ENCODE peak calls at places on chromosomes 11 and 22, in seven cellular contexts. F is H1, Q is IMR-90, C is endothelial cell of umbilical vein, W is endodermal cell, Y is neural progenitor cell, U is fibroblast of lung. O is an unnamed sample.

GRCh38 chr11:59644528-59644927 is 24.3 kb downstream of the PATL1 start:
- DNase-seq in F (no peak), Q (no peak), C (no peak), W (no peak), Y (no peak), U (no peak), O (no peak)

GRCh38 chr22:20591660-20592310 is 84.4 kb downstream of the MED15 start:
- DNase-seq in F (peak), Q (peak), C (no peak), W (peak), Y (peak), U (peak), O (peak)

GRCh38 chr11:128841461-128842072 is 25.5 kb downstream of the KCNJ1 start:
- DNase-seq in F (no peak), Q (no peak), C (no peak), W (no peak), Y (no peak), U (no peak), O (no peak)

GRCh38 chr11:77968337-77968736 is 26.1 kb downstream of the INTS4 start:
- DNase-seq in F (no peak), Q (no peak), C (no peak), W (no peak), Y (no peak), U (no peak), O (no peak)

GRCh38 chr11:68503281-68503687 is 42.7 kb downstream of the PPP6R3 start:
- DNase-seq in F (no peak), Q (peak), C (peak), W (no peak), Y (no peak), U (peak), O (no peak)

GRCh38 chr11:10669258-10670033 is 24.1 kb downstream of the IRAG1 start:
- DNase-seq in F (no peak), Q (peak), C (peak), W (no peak), Y (no peak), U (peak), O (no peak)

GRCh38 chr11:1644601-1645356 is 15.2 kb downstream of the KRTAP5-5 start:
- DNase-seq in F (no peak), Q (no peak), C (no peak), W (no peak), Y (no peak), U (no peak), O (no peak)

GRCh38 chr11:88194990-88195389 is 19.7 kb upstream of the RAB38 start:
- DNase-seq in F (no peak), Q (no peak), C (no peak), W (no peak), Y (no peak), U (no peak), O (no peak)

GRCh38 chr11:76543006-76543703 is 98.3 kb downstream of the EMSY start:
- DNase-seq in F (no peak), Q (peak), C (no peak), W (no peak), Y (no peak), U (no peak), O (no peak)

GRCh38 chr11:6473481-6474422 is at the start of gene TRIM3:
- DNase-seq in F (peak), Q (peak), C (peak), W (peak), Y (peak), U (peak), O (peak)

GRCh38 chr11:72860592-72860991 is 46.4 kb downstream of the ATG16L2 start:
- DNase-seq in F (no peak), Q (no peak), C (no peak), W (no peak), Y (no peak), U (no peak), O (no peak)

GRCh38 chr11:76077575-76078150 is 128.6 kb downstream of the WNT11 start:
- DNase-seq in F (no peak), Q (peak), C (peak), W (no peak), Y (no peak), U (no peak), O (no peak)

GRCh38 chr11:48047616-48048015 is 67.3 kb downstream of the PTPRJ start:
- DNase-seq in F (no peak), Q (peak), C (no peak), W (no peak), Y (no peak), U (no peak), O (no peak)

GRCh38 chr11:1303196-1303821 is 6.1 kb downstream of the TOLLIP start:
- DNase-seq in F (no peak), Q (no peak), C (peak), W (peak), Y (peak), U (no peak), O (no peak)

GRCh38 chr11:108847288-108847687 is 182.4 kb downstream of the DDX10 start:
- DNase-seq in F (no peak), Q (no peak), C (no peak), W (no peak), Y (no peak), U (peak), O (no peak)

GRCh38 chr22:22681221-22681739 is 36.9 kb downstream of the GGTLC2 start:
- DNase-seq in F (no peak), Q (peak), C (no peak), W (no peak), Y (no peak), U (peak), O (no peak)

GRCh38 chr11:40130427-40130826 is 1329.0 kb downstream of the LRRC4C start:
- DNase-seq in F (no peak), Q (no peak), C (no peak), W (peak), Y (peak), U (no peak), O (no peak)

GRCh38 chr11:23620617-23621016 is 760.3 kb upstream of the CCDC179 start:
- DNase-seq in F (no peak), Q (peak), C (no peak), W (no peak), Y (no peak), U (no peak), O (no peak)

GRCh38 chr22:33110562-33111163 is 52.5 kb upstream of the SYN3 start:
- DNase-seq in F (no peak), Q (no peak), C (no peak), W (no peak), Y (no peak), U (no peak), O (no peak)

GRCh38 chr11:115721309-115722007 is 217.2 kb upstream of the CADM1 start:
- DNase-seq in F (no peak), Q (no peak), C (no peak), W (peak), Y (no peak), U (no peak), O (no peak)

GRCh38 chr22:43482310-43482625 is 70.5 kb downstream of the MPPED1 start:
- DNase-seq in F (no peak), Q (no peak), C (no peak), W (peak), Y (no peak), U (no peak), O (no peak)

GRCh38 chr11:103541186-103541795 is 432.1 kb downstream of the DYNC2H1 start:
- DNase-seq in F (no peak), Q (no peak), C (no peak), W (no peak), Y (no peak), U (no peak), O (no peak)

GRCh38 chr11:8689726-8690255 is 7.2 kb downstream of the RPL27A start:
- DNase-seq in F (no peak), Q (peak), C (no peak), W (peak), Y (no peak), U (no peak), O (no peak)

GRCh38 chr11:88414385-88414861 is 76.9 kb upstream of the CTSC start:
- DNase-seq in F (no peak), Q (peak), C (peak), W (no peak), Y (no peak), U (peak), O (no peak)

GRCh38 chr22:32693102-32693501 is 108.4 kb upstream of the TIMP3 start:
- DNase-seq in F (no peak), Q (no peak), C (no peak), W (no peak), Y (no peak), U (no peak), O (no peak)

DNA sequence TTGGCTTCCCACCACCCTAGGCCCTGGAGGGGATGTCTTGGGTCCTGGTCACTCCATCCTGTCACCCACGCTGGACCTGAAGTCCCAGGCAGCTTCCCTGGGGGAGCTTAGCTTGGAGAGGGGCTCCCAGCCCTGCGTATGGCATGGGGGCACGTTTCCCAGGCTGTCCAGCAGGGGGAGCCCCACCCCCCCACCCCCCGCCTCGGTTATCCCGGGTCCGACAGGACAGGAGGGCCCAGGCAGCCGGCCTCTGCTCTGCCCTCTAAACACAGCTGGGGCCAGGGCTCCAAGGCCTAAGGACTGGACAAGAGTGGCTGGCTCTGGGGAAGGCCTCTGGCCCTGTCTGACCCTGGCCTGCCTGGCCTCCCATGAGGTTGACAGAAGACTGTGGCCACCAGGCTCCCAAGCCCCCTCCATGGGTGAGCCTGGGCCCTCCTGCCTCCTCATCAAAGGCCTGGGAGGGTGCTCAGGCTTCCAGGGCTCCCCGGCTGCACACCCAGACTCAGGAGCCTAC is 104.8 kb downstream of the NECTIN1 start:
- DNase-seq in F (no peak), Q (no peak), C (no peak), W (peak), Y (peak), U (no peak), O (no peak)
- TF ChIP-seq CTCF in F (peak), Q (peak), C (peak), W (peak), Y (peak), U (peak), O (peak)

DNA sequence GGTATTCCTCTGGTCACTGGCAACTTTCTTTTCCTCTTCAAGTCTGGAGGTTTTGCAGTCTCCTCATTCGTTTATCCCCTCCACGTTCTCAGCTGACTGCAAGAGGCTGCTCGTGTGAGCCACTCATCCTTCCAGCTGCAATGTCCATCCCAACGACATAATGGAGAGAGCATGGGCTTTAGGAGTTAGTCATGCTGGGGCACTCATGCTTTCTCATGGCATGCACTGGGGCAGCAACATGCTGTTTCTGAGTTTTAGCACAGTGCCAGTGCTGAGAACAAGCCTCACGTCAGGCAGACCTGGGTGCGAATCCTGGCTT is 7.1 kb downstream of the DCPS start:
- DNase-seq in F (no peak), Q (peak), C (no peak), W (no peak), Y (no peak), U (no peak), O (no peak)
- H3K9ac ChIP-seq in F (no peak), Q (no peak), C (no peak), W (no peak), Y (no peak), U (no peak), O (no peak)

GRCh38 chr11:74403607-74404006 is 5.4 kb upstream of the PGM2L1 start:
- DNase-seq in F (no peak), Q (no peak), C (peak), W (no peak), Y (no peak), U (no peak), O (no peak)

GRCh38 chr11:74398244-74399159 is at the start of gene PGM2L1:
- DNase-seq in F (peak), Q (peak), C (peak), W (peak), Y (peak), U (peak), O (peak)

DNA sequence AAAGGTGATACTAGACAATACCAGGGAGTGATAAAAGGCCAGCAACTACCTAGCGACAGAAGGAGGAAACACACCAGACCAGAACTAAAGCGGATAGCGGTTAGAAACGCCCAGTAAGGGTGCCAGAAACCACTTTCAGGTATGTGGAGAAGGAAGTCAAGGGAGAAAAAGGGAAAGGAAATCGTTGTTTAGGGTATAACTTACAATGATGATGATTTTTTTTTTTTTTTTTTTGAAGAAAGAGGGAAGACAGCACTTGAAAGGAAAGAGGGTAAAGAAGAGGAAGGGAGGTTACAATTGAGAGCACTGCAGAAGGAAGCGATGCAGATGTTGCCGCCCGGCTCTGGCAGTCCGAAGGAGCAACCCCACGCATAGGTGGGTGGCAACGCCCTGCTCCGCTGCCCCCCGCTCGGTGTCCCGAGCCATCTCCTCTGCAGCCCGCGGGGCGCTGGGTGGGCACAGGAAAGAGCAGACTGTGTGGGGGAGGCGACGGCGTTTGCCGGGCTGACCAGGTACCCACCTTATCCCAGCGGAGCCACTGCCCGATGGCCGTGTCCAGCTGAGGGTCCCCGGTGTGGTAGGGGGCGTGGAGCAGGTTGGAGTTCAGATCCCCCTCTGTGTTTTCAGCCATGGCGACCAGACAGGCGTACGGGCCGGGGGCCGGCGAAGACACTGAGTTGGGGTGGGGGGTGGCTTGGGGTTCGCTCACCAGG is 546 bp downstream of the PGM2L1 start:
- DNase-seq in F (no peak), Q (peak), C (peak), W (peak), Y (peak), U (no peak), O (peak)
- TF ChIP-seq CTCF in F (peak), Q (peak), C (no peak), W (peak), Y (peak), U (no peak), O (peak)

DNA sequence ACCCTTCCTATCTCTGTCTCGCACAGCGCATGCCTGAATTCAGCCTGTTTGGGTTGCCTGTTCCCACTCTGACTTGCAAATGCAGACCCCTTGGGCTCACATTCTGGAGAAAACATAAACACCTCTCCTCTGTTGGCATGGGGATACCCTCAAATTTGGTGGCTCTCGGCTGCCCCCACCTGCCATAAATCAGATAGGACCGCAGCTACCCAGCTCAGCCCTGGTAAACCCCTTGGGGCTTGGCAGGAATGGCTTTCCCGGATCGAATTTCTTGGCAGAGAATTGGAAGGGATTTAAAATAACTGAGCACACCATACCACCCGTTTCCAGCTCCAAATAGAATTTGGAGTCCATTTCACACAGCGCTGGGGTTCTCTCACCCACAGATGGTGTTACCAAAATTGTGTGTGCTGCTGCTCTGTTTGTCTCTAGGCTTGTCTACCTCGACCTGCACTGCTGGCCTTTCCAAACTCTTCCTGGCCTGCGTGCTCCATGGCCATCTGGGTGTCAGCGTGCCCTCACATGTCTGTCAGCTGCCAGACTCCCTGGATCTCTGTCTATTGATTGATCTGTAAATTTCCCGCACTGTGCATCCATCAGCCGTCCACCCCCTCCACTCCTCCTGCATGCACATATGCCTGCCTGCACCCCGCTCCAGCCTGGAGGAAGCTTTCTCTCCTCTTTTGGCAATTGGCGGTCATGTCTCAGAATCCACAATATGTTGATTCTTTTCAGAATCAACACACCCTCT is 134.0 kb downstream of the NTM start:
- DNase-seq in F (peak), Q (no peak), C (no peak), W (peak), Y (peak), U (no peak), O (no peak)
- H3K9ac ChIP-seq in F (no peak), Q (no peak), C (no peak), W (no peak), Y (no peak), U (no peak), O (no peak)

DNA sequence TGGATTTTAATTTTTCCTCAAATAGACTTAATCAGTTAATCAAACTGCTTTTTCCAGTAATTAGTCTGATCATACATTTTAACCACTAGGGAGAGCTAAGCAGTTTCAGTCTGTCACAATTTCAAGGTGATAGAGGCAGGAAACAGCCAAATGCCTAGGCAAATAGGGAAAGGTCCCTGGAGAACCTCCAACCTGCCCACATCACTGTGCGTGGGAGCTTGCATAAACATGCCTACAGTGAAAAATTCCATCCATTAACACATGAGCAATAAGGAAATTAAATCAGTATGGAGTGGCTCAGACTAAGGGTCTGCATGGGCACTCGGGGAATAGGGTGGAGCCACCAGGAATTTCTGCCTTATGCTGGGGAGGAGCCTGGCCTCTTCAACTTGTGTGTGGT is 74.6 kb downstream of the AASDHPPT start:
- DNase-seq in F (no peak), Q (peak), C (no peak), W (peak), Y (no peak), U (peak), O (no peak)
- TF ChIP-seq CTCF in F (peak), Q (no peak), C (no peak), W (peak), Y (peak), U (peak), O (peak)

GRCh38 chr22:49457146-49457545 is 370.5 kb downstream of the BRD1 start:
- DNase-seq in F (no peak), Q (no peak), C (no peak), W (peak), Y (no peak), U (no peak), O (no peak)

GRCh38 chr22:49457946-49458707 is 369.5 kb downstream of the BRD1 start:
- DNase-seq in F (no peak), Q (no peak), C (no peak), W (peak), Y (no peak), U (no peak), O (no peak)

GRCh38 chr22:49461674-49462073 is 366.0 kb downstream of the BRD1 start:
- DNase-seq in F (no peak), Q (no peak), C (no peak), W (no peak), Y (no peak), U (no peak), O (no peak)

GRCh38 chr22:49460662-49461371 is 366.9 kb downstream of the BRD1 start:
- DNase-seq in F (no peak), Q (no peak), C (no peak), W (no peak), Y (no peak), U (no peak), O (no peak)

DNA sequence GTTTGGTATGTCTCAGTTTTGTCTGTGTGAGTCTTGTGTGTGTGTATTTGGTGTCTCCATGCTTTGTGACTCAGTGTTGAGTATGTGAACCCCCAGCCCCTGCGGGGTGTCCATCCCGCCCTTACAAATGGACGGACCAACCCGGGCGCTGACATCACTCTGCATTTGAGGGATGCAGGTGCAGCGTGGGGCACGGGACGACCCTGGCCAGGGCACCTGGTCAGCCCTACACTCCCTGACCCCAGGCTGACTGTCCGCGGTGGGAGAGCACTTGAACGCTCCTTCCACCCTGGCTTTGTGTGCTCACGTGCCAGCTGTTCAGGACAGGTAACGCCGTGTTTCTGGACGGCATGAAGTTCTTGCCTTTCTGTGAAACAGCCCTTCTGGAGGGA is 369.0 kb downstream of the BRD1 start:
- DNase-seq in F (no peak), Q (no peak), C (no peak), W (no peak), Y (no peak), U (no peak), O (no peak)
- H3K9ac ChIP-seq in F (no peak), Q (no peak), C (no peak), W (no peak), Y (no peak), U (no peak), O (no peak)

GRCh38 chr11:46222485-46223251 is 54.8 kb upstream of the CREB3L1 start:
- DNase-seq in F (no peak), Q (peak), C (no peak), W (no peak), Y (no peak), U (no peak), O (no peak)
- TF ChIP-seq CTCF in F (no peak), Q (no peak), C (no peak), W (peak), Y (no peak), U (no peak), O (no peak)

GRCh38 chr22:38981659-38982007 is 514 bp upstream of the APOBEC3B start:
- DNase-seq in F (no peak), Q (no peak), C (no peak), W (no peak), Y (no peak), U (no peak), O (no peak)
- H3K9ac ChIP-seq in F (no peak), Q (no peak), C (no peak), W (no peak), Y (no peak), U (no peak), O (peak)

DNA sequence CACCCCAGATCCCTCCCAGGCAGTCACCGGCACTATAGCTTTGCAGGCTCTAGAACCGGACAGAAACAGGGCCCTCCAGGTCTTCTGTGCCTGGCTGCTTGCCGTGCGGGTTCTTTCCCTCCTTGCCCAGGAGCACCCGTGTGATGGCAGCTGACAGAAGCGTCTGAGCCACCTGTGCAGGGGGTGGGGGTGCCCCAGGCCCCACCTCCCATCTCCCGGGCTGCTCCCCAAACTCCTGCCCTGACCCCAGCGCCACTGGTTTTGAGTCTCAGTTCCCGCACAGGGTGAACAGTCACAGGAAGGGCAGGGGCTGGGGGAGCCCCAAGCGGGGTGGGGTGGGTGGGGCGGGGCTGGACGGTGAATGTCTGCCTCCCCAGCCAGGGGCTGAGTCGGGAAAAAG is 13.2 kb upstream of the PHLDA2 start:
- DNase-seq in F (no peak), Q (no peak), C (no peak), W (peak), Y (no peak), U (no peak), O (no peak)
- TF ChIP-seq CTCF in F (no peak), Q (no peak), C (no peak), W (no peak), Y (no peak), U (no peak), O (no peak)

O was measured in HCT116.